ENCODE peak calls at places on chromosomes 16 and 17, in five cellular contexts. One of them, this sample, is unnamed. For H3K4me1, the result is how much of the 10 kb centered on the place peaks cover.

GRCh38 chr17:76314392-76315227 is 6.5 kb upstream of the QRICH2 start:
- DNase-seq in lower lobe of right lung: no peak
- DNase-seq in cardiac muscle cell: peak
- DNase-seq in Peyer's patch: no peak
- DNase-seq in tibial artery: no peak
- DNase-seq in this sample: no peak

GRCh38 chr17:8176998-8177731 is 985 bp upstream of the TMEM107 start:
- DNase-seq in lower lobe of right lung: peak
- DNase-seq in cardiac muscle cell: no peak
- DNase-seq in tibial artery: no peak
- DNase-seq in Peyer's patch: no peak
- DNase-seq in this sample: no peak

GRCh38 chr16:424033-424622 is 1.3 kb upstream of the RAB11FIP3 start:
- DNase-seq in cardiac muscle cell: peak
- DNase-seq in tibial artery: peak
- DNase-seq in lower lobe of right lung: no peak
- DNase-seq in Peyer's patch: peak
- DNase-seq in this sample: no peak

GRCh38 chr17:76506408-76507328 is 5.4 kb upstream of the RHBDF2 start:
- DNase-seq in Peyer's patch: peak
- DNase-seq in lower lobe of right lung: peak
- DNase-seq in tibial artery: peak
- DNase-seq in cardiac muscle cell: peak
- DNase-seq in this sample: peak

GRCh38 chr17:10021239-10021638 is 116.2 kb upstream of the RCVRN start:
- DNase-seq in lower lobe of right lung: peak
- DNase-seq in cardiac muscle cell: peak
- DNase-seq in tibial artery: peak
- DNase-seq in Peyer's patch: peak
- DNase-seq in this sample: no peak

GRCh38 chr16:80656731-80657150 is 115.9 kb downstream of the DYNLRB2 start:
- DNase-seq in Peyer's patch: no peak
- DNase-seq in cardiac muscle cell: no peak
- DNase-seq in tibial artery: no peak
- DNase-seq in lower lobe of right lung: no peak
- DNase-seq in this sample: peak

GRCh38 chr17:80652751-80653330 is 108.2 kb downstream of the RPTOR start:
- DNase-seq in lower lobe of right lung: no peak
- DNase-seq in Peyer's patch: no peak
- DNase-seq in tibial artery: no peak
- DNase-seq in cardiac muscle cell: no peak
- DNase-seq in this sample: no peak

GRCh38 chr16:83692224-83692623 is 115.6 kb upstream of the HSBP1 start:
- DNase-seq in lower lobe of right lung: no peak
- DNase-seq in tibial artery: no peak
- DNase-seq in Peyer's patch: no peak
- DNase-seq in cardiac muscle cell: peak
- DNase-seq in this sample: no peak

GRCh38 chr17:38982858-38983746 is 15.9 kb upstream of the FBXO47 start:
- DNase-seq in Peyer's patch: peak
- DNase-seq in tibial artery: peak
- DNase-seq in cardiac muscle cell: peak
- DNase-seq in lower lobe of right lung: no peak
- DNase-seq in this sample: peak

GRCh38 chr17:22461460-22462145 is 769.3 kb downstream of the KCNJ18 start:
- DNase-seq in cardiac muscle cell: no peak
- DNase-seq in tibial artery: no peak
- DNase-seq in Peyer's patch: no peak
- DNase-seq in lower lobe of right lung: no peak
- DNase-seq in this sample: no peak

GRCh38 chr16:60013076-60013475 is 1279.0 kb upstream of the GOT2 start:
- DNase-seq in Peyer's patch: no peak
- DNase-seq in cardiac muscle cell: no peak
- DNase-seq in lower lobe of right lung: no peak
- DNase-seq in tibial artery: no peak
- DNase-seq in this sample: no peak

GRCh38 chr16:58656872-58657271 is 27.2 kb upstream of the CNOT1 start:
- DNase-seq in cardiac muscle cell: no peak
- DNase-seq in tibial artery: no peak
- DNase-seq in lower lobe of right lung: no peak
- DNase-seq in Peyer's patch: peak
- DNase-seq in this sample: no peak

GRCh38 chr17:58084317-58084981 is 1.2 kb downstream of the DYNLL2 start:
- DNase-seq in cardiac muscle cell: peak
- DNase-seq in lower lobe of right lung: peak
- DNase-seq in Peyer's patch: peak
- DNase-seq in tibial artery: peak
- DNase-seq in this sample: peak

GRCh38 chr16:29686740-29687327 is 7.9 kb downstream of the QPRT start:
- DNase-seq in tibial artery: no peak
- DNase-seq in Peyer's patch: no peak
- DNase-seq in lower lobe of right lung: no peak
- DNase-seq in cardiac muscle cell: no peak
- DNase-seq in this sample: no peak

GRCh38 chr16:68473358-68474064 is 25.2 kb upstream of the SMPD3 start:
- DNase-seq in lower lobe of right lung: peak
- DNase-seq in tibial artery: no peak
- DNase-seq in cardiac muscle cell: no peak
- DNase-seq in Peyer's patch: peak
- DNase-seq in this sample: no peak

GRCh38 chr17:21295036-21295952 is 10.8 kb downstream of the MAP2K3 start:
- DNase-seq in lower lobe of right lung: no peak
- DNase-seq in tibial artery: no peak
- DNase-seq in cardiac muscle cell: peak
- DNase-seq in Peyer's patch: peak
- DNase-seq in this sample: no peak

GRCh38 chr17:6711681-6712057 is 1.5 kb downstream of the SLC13A5 start:
- DNase-seq in lower lobe of right lung: peak
- DNase-seq in tibial artery: no peak
- DNase-seq in cardiac muscle cell: no peak
- DNase-seq in Peyer's patch: no peak
- DNase-seq in this sample: no peak

GRCh38 chr17:8164815-8165131 is 2.0 kb upstream of the VAMP2 start:
- DNase-seq in cardiac muscle cell: no peak
- DNase-seq in tibial artery: no peak
- DNase-seq in Peyer's patch: no peak
- DNase-seq in lower lobe of right lung: peak
- DNase-seq in this sample: no peak

GRCh38 chr16:85171004-85171808 is 58.9 kb upstream of the CIBAR2 start:
- DNase-seq in tibial artery: no peak
- DNase-seq in cardiac muscle cell: no peak
- DNase-seq in lower lobe of right lung: peak
- DNase-seq in Peyer's patch: no peak
- DNase-seq in this sample: no peak

GRCh38 chr16:85173981-85174751 is 61.9 kb upstream of the CIBAR2 start:
- DNase-seq in tibial artery: no peak
- DNase-seq in cardiac muscle cell: peak
- DNase-seq in Peyer's patch: no peak
- DNase-seq in lower lobe of right lung: peak
- DNase-seq in this sample: peak

GRCh38 chr16:85173077-85173980 is 61.1 kb upstream of the CIBAR2 start:
- DNase-seq in cardiac muscle cell: peak
- DNase-seq in tibial artery: no peak
- DNase-seq in lower lobe of right lung: peak
- DNase-seq in Peyer's patch: no peak
- DNase-seq in this sample: no peak

GRCh38 chr16:85171809-85172464 is 59.7 kb upstream of the CIBAR2 start:
- DNase-seq in tibial artery: no peak
- DNase-seq in Peyer's patch: no peak
- DNase-seq in lower lobe of right lung: peak
- DNase-seq in cardiac muscle cell: no peak
- DNase-seq in this sample: no peak

DNA sequence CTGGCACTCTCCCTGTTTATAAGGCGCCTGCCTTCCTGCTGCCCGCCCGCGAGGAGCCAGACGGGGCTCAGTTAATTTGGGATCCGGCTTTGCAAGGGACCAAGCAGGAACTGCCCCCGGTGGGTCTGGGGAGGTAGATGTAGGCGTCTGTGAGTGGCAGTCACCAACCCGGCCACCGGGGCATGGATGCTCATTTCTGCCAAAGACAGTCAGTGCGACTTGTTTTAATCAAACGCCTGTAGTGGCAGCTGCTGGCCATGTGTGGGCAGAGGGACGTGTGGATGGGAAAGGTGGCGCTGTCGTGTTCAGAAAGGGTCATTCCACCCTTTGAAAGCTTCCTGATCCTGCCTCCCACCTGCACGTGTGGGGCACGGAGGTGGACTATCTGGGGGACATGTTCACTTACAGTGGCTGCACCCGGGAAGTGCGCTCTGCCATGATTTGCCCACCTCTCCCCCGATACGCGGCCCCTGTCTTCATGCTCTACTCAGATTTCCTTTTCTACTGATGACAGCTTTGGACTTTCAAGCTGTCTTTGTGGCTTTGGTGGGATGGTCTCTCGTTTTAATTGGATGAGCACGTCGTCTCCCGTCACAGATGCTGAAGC is 60.3 kb upstream of the CIBAR2 start:
- DNase-seq in Peyer's patch: peak
- DNase-seq in lower lobe of right lung: peak
- DNase-seq in cardiac muscle cell: no peak
- DNase-seq in tibial artery: no peak
- DNase-seq in this sample: no peak
- H3K4me1 ChIP-seq in Peyer's patch: under half
- H3K4me1 ChIP-seq in lower lobe of right lung: half or more
- H3K4me1 ChIP-seq in cardiac muscle cell: under half
- H3K4me1 ChIP-seq in tibial artery: half or more
- H3K4me1 ChIP-seq in this sample: under half

DNA sequence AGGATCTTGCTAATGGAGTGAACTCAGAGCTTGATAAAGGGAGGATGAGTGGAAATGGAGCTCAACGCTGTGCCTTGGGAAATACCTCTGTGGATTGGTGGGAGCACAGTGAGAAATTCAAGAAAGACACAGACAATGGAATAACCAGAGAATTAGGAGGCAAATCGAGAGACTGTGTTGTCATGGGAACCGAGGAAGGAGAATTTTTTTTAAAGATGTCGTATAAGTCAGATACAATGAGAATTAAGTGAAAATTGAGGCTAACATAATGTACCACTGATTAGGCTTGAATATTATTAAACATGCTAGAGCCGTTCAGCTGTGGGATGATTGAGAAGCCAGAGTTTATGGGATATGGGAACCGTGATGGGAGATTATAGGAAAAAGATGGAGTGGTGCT is 134.2 kb downstream of the PRKCA start:
- DNase-seq in lower lobe of right lung: no peak
- DNase-seq in cardiac muscle cell: no peak
- DNase-seq in tibial artery: no peak
- DNase-seq in Peyer's patch: no peak
- DNase-seq in this sample: no peak
- H3K27ac ChIP-seq in lower lobe of right lung: no peak
- H3K27ac ChIP-seq in cardiac muscle cell: no peak
- H3K27ac ChIP-seq in tibial artery: no peak
- H3K27ac ChIP-seq in Peyer's patch: no peak
- H3K27ac ChIP-seq in this sample: no peak

GRCh38 chr16:53518550-53519416 is 15.8 kb upstream of the AKTIP start:
- DNase-seq in lower lobe of right lung: no peak
- DNase-seq in tibial artery: no peak
- DNase-seq in Peyer's patch: peak
- DNase-seq in cardiac muscle cell: peak
- DNase-seq in this sample: peak
- H3K4me3 ChIP-seq in lower lobe of right lung: peak
- H3K4me3 ChIP-seq in tibial artery: no peak
- H3K4me3 ChIP-seq in Peyer's patch: peak
- H3K4me3 ChIP-seq in cardiac muscle cell: no peak
- H3K4me3 ChIP-seq in this sample: peak

GRCh38 chr17:50045154-50045553 is 10.8 kb upstream of the ITGA3 start:
- DNase-seq in tibial artery: no peak
- DNase-seq in Peyer's patch: no peak
- DNase-seq in lower lobe of right lung: no peak
- DNase-seq in cardiac muscle cell: no peak
- DNase-seq in this sample: no peak
- H3K4me1 ChIP-seq in tibial artery: under half
- H3K4me1 ChIP-seq in Peyer's patch: under half
- H3K4me1 ChIP-seq in lower lobe of right lung: under half
- H3K4me1 ChIP-seq in cardiac muscle cell: under half
- H3K4me1 ChIP-seq in this sample: under half

GRCh38 chr17:33908363-33909064 is 346.6 kb upstream of the CCL2 start:
- DNase-seq in Peyer's patch: no peak
- DNase-seq in tibial artery: no peak
- DNase-seq in cardiac muscle cell: no peak
- DNase-seq in lower lobe of right lung: no peak
- DNase-seq in this sample: no peak

GRCh38 chr17:33910200-33910857 is 344.8 kb upstream of the CCL2 start:
- DNase-seq in tibial artery: no peak
- DNase-seq in lower lobe of right lung: no peak
- DNase-seq in cardiac muscle cell: no peak
- DNase-seq in Peyer's patch: no peak
- DNase-seq in this sample: no peak

GRCh38 chr17:33914120-33914519 is 341.0 kb upstream of the CCL2 start:
- DNase-seq in lower lobe of right lung: no peak
- DNase-seq in cardiac muscle cell: no peak
- DNase-seq in tibial artery: no peak
- DNase-seq in Peyer's patch: no peak
- DNase-seq in this sample: no peak
- H3K27ac ChIP-seq in lower lobe of right lung: no peak
- H3K27ac ChIP-seq in cardiac muscle cell: no peak
- H3K27ac ChIP-seq in tibial artery: no peak
- H3K27ac ChIP-seq in Peyer's patch: no peak
- H3K27ac ChIP-seq in this sample: no peak

This sample was measured in CD8-positive, alpha-beta T cell.